ENCODE peak calls at places on chromosomes 3 and 15, in nine cellular contexts. Z, G, E, N, U, R, F, S and M are unnamed samples.
A peak's percentile ranks its signal among the peaks of the same experiment; 100 is the strongest.

GRCh38 chr15:36903922-36904479 is 196.3 kb downstream of the MEIS2 start:
- DNase-seq in N (no peak), S (no peak), G (no peak), U (peak; percentile 68), F (no peak), R (no peak), E (peak; percentile 62), Z (no peak), M (no peak)

GRCh38 chr3:146470424-146470990 is 1.1 kb upstream of the PLSCR2 start:
- DNase-seq in Z (no peak), R (no peak), N (no peak), U (no peak), G (no peak), S (peak; percentile 30), F (no peak), E (no peak), M (no peak)

GRCh38 chr3:175608351-175608750 is 749.2 kb downstream of the NAALADL2 start:
- DNase-seq in U (no peak), E (no peak), R (no peak), N (no peak), G (no peak), F (no peak), Z (no peak), S (no peak), M (no peak)

GRCh38 chr3:8311321-8311720 is 190.3 kb upstream of the LMCD1 start:
- DNase-seq in E (no peak), R (no peak), S (no peak), F (no peak), Z (no peak), N (no peak), G (no peak), U (no peak), M (no peak)

GRCh38 chr15:22980189-22981136 is at the start of gene CYFIP1:
- DNase-seq in S (peak; percentile 91), F (peak; percentile 82), U (peak; percentile 90), G (no peak), Z (peak; percentile 48), R (peak; percentile 90), E (peak; percentile 87), N (peak; percentile 81), M (peak; percentile 61)

GRCh38 chr3:42652251-42652610 is 1.3 kb upstream of the ZBTB47 start:
- DNase-seq in R (no peak), N (peak; percentile 24), Z (no peak), E (no peak), G (no peak), F (no peak), S (no peak), U (no peak), M (no peak)

GRCh38 chr3:171155122-171155700 is 128.7 kb upstream of the SLC2A2 start:
- DNase-seq in U (peak; percentile 11), F (no peak), Z (no peak), R (no peak), S (no peak), E (no peak), G (no peak), N (no peak), M (peak; percentile 3)

GRCh38 chr3:34284959-34285358 is 486.5 kb downstream of the PDCD6IP start:
- DNase-seq in E (no peak), N (no peak), U (no peak), F (no peak), S (no peak), Z (no peak), R (no peak), G (no peak), M (no peak)

GRCh38 chr3:196641278-196642058 is 2.0 kb downstream of the NRROS start:
- DNase-seq in Z (no peak), N (no peak), G (no peak), S (no peak), E (no peak), U (no peak), R (no peak), F (no peak), M (no peak)

GRCh38 chr15:64813075-64813474 is 12.4 kb downstream of the PIF1 start:
- DNase-seq in U (peak; percentile 4), N (peak; percentile 64), F (peak; percentile 44), Z (no peak), R (peak; percentile 40), G (no peak), E (peak; percentile 75), S (no peak), M (no peak)

GRCh38 chr3:194323785-194324735 is 27.1 kb downstream of the CPN2 start:
- DNase-seq in Z (no peak), F (peak; percentile 64), G (no peak), R (peak; percentile 87), N (peak; percentile 54), S (peak; percentile 57), E (peak; percentile 96), U (peak; percentile 60), M (no peak)

GRCh38 chr3:106068386-106068785 is 199.6 kb upstream of the CBLB start:
- DNase-seq in S (no peak), U (no peak), F (peak; percentile 23), Z (no peak), E (no peak), G (no peak), N (peak; percentile 25), R (peak; percentile 7), M (no peak)

GRCh38 chr3:31116651-31117050 is 222.2 kb upstream of the GADL1 start:
- DNase-seq in S (no peak), R (no peak), G (no peak), F (peak; percentile 53), N (no peak), E (no peak), U (no peak), Z (no peak), M (no peak)
- H3K4me3 ChIP-seq in S (no peak overlapping the region), R (no peak overlapping the region), G (no peak overlapping the region), F (no peak overlapping the region), N (no peak overlapping the region), E (no peak overlapping the region), U (no peak overlapping the region), Z (no peak overlapping the region), M (no peak overlapping the region)

GRCh38 chr3:130759692-130760338 is 13.2 kb upstream of the PIK3R4 start:
- DNase-seq in S (peak; percentile 73), G (no peak), U (peak; percentile 61), F (peak; percentile 55), N (peak; percentile 64), R (peak; percentile 54), E (peak; percentile 71), Z (no peak), M (peak; percentile 29)
- TF ChIP-seq CTCF in S (peak; percentile 85), G (no peak), U (peak; percentile 83), F (peak; percentile 86), N (peak; percentile 80), R (peak; percentile 85), E (peak; percentile 76), Z (peak; percentile 82), M (peak; percentile 80)

DNA sequence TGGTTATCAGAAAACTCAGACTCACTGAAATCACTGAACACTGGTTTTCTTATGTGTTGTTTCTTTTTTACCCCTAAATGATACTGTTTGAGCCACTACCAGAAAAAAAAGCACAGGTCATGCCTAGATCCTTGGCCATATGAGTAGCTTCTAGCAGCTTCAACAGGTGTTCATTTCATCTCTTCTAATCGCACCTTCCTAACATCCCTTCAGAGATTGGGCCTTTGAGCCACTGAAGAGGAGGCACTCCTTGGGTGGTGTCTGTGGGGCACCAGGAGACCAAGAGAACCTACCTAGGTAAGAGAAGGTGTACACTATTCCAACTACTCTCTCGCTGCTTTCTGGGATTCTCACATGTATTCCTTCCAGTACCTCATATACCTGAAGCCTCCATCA is 2.5 kb downstream of the HEG1 start:
- DNase-seq in U (no peak), R (no peak), N (no peak), Z (no peak), E (no peak), F (no peak), S (no peak), G (no peak), M (no peak)
- H3K4me3 ChIP-seq in U (no peak overlapping the region), R (peak overlapping the region; percentile 79), N (peak overlapping the region; percentile 65), Z (no peak overlapping the region), E (no peak overlapping the region), F (peak overlapping the region; percentile 74), S (no peak overlapping the region), G (peak overlapping the region; percentile 89), M (peak overlapping the region; percentile 91)

GRCh38 chr3:39208463-39209055 is 16.2 kb upstream of the XIRP1 start:
- DNase-seq in U (no peak), S (peak; percentile 73), E (peak; percentile 76), F (peak; percentile 63), N (peak; percentile 57), Z (peak; percentile 19), R (peak; percentile 77), G (no peak), M (peak; percentile 16)
- TF ChIP-seq CTCF in U (peak; percentile 53), S (peak; percentile 40), E (peak; percentile 78), F (peak; percentile 88), N (peak; percentile 70), Z (peak; percentile 54), R (peak; percentile 75), G (peak; percentile 48), M (peak; percentile 72)

GRCh38 chr3:132198601-132199000 is 118.6 kb upstream of the ACP3 start:
- DNase-seq in E (no peak), N (no peak), R (no peak), G (no peak), Z (no peak), F (no peak), U (no peak), S (no peak), M (no peak)

GRCh38 chr3:132199451-132199850 is 117.8 kb upstream of the ACP3 start:
- DNase-seq in E (no peak), F (no peak), U (no peak), R (no peak), Z (no peak), S (no peak), G (no peak), N (no peak), M (no peak)

DNA sequence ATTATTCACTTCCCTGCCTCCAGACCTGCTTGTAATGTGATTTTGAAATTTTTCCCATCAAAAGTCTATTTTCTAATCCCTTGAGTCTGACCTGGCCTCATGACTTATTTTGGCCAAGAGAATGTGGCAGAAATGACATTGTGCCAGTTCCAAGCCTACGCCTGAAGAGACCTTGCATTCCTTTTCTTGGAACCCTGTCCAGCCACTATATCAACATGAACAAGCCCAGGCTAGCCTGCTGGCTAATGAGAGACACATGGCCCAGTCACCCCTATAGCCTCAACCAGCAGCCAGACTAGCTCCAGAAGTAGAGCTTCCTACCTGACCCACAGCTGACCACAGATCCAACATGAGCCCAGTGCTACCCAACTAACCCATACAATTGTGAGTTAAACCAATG is 121.1 kb upstream of the ACP3 start:
- DNase-seq in Z (no peak), E (no peak), U (no peak), G (no peak), N (no peak), R (no peak), F (peak; percentile 76), S (no peak), M (no peak)
- H3K4me3 ChIP-seq in Z (no peak overlapping the region), E (no peak overlapping the region), U (no peak overlapping the region), G (no peak overlapping the region), N (no peak overlapping the region), R (no peak overlapping the region), F (no peak overlapping the region), S (no peak overlapping the region), M (no peak overlapping the region)